ENCODE peak calls at places on chromosomes 5 and 9, in ten cellular contexts. One of them, this sample, is unnamed.

GRCh38 chr9:128807827-128808226 is 10.5 kb upstream of the ENDOG start:
- DNase-seq in HCT116: no peak
- DNase-seq in uterus: no peak
- DNase-seq in dorsolateral prefrontal cortex: no peak
- DNase-seq in fibroblast of villous mesenchyme: no peak
- DNase-seq in fibroblast of lung: no peak
- DNase-seq in brain microvascular endothelial cell: no peak
- DNase-seq in fibroblast of pulmonary artery: no peak
- DNase-seq in CD8-positive, alpha-beta T cell: no peak
- DNase-seq in fibroblast of the aortic adventitia: no peak
- DNase-seq in this sample: no peak

GRCh38 chr5:173789031-173789920 is 98.9 kb upstream of the CPEB4 start:
- DNase-seq in HCT116: peak; percentile 41
- DNase-seq in uterus: no peak
- DNase-seq in dorsolateral prefrontal cortex: no peak
- DNase-seq in fibroblast of villous mesenchyme: peak; percentile 42
- DNase-seq in fibroblast of lung: peak; percentile 92
- DNase-seq in brain microvascular endothelial cell: peak; percentile 83
- DNase-seq in fibroblast of pulmonary artery: peak; percentile 56
- DNase-seq in CD8-positive, alpha-beta T cell: no peak
- DNase-seq in fibroblast of the aortic adventitia: peak; percentile 39
- DNase-seq in this sample: peak; percentile 69

GRCh38 chr5:154708207-154708606 is 47.0 kb upstream of the LARP1 start:
- DNase-seq in HCT116: no peak
- DNase-seq in uterus: no peak
- DNase-seq in dorsolateral prefrontal cortex: no peak
- DNase-seq in fibroblast of villous mesenchyme: no peak
- DNase-seq in fibroblast of lung: no peak
- DNase-seq in brain microvascular endothelial cell: no peak
- DNase-seq in fibroblast of pulmonary artery: no peak
- DNase-seq in CD8-positive, alpha-beta T cell: no peak
- DNase-seq in fibroblast of the aortic adventitia: no peak
- DNase-seq in this sample: no peak

GRCh38 chr9:35490155-35490909 is 421 bp downstream of the RUSC2 start:
- DNase-seq in HCT116: no peak
- DNase-seq in uterus: peak; percentile 62
- DNase-seq in dorsolateral prefrontal cortex: peak; percentile 53
- DNase-seq in fibroblast of villous mesenchyme: no peak
- DNase-seq in fibroblast of lung: no peak
- DNase-seq in brain microvascular endothelial cell: no peak
- DNase-seq in fibroblast of pulmonary artery: no peak
- DNase-seq in CD8-positive, alpha-beta T cell: no peak
- DNase-seq in fibroblast of the aortic adventitia: no peak
- DNase-seq in this sample: no peak

GRCh38 chr5:67344870-67345269 is 148.3 kb upstream of the CD180 start:
- DNase-seq in HCT116: no peak
- DNase-seq in uterus: no peak
- DNase-seq in dorsolateral prefrontal cortex: no peak
- DNase-seq in fibroblast of villous mesenchyme: no peak
- DNase-seq in fibroblast of lung: no peak
- DNase-seq in brain microvascular endothelial cell: no peak
- DNase-seq in fibroblast of pulmonary artery: no peak
- DNase-seq in CD8-positive, alpha-beta T cell: no peak
- DNase-seq in fibroblast of the aortic adventitia: no peak
- DNase-seq in this sample: no peak

GRCh38 chr5:270340-270739 is 1.1 kb upstream of the PDCD6 start:
- DNase-seq in HCT116: no peak
- DNase-seq in uterus: no peak
- DNase-seq in dorsolateral prefrontal cortex: no peak
- DNase-seq in fibroblast of villous mesenchyme: no peak
- DNase-seq in fibroblast of lung: no peak
- DNase-seq in brain microvascular endothelial cell: no peak
- DNase-seq in fibroblast of pulmonary artery: no peak
- DNase-seq in CD8-positive, alpha-beta T cell: no peak
- DNase-seq in fibroblast of the aortic adventitia: no peak
- DNase-seq in this sample: no peak

GRCh38 chr5:174159327-174160247 is 114.1 kb downstream of the NSG2 start:
- DNase-seq in HCT116: peak; percentile 91
- DNase-seq in uterus: no peak
- DNase-seq in dorsolateral prefrontal cortex: no peak
- DNase-seq in fibroblast of villous mesenchyme: peak; percentile 31
- DNase-seq in fibroblast of lung: peak; percentile 83
- DNase-seq in brain microvascular endothelial cell: peak; percentile 14
- DNase-seq in fibroblast of pulmonary artery: no peak
- DNase-seq in CD8-positive, alpha-beta T cell: no peak
- DNase-seq in fibroblast of the aortic adventitia: no peak
- DNase-seq in this sample: no peak

GRCh38 chr9:42852133-42852532 is 668.7 kb downstream of the SPATA31A6 start:
- DNase-seq in HCT116: no peak
- DNase-seq in uterus: no peak
- DNase-seq in dorsolateral prefrontal cortex: peak; percentile 59
- DNase-seq in fibroblast of villous mesenchyme: peak; percentile 2
- DNase-seq in fibroblast of lung: peak; percentile 8
- DNase-seq in brain microvascular endothelial cell: no peak
- DNase-seq in fibroblast of pulmonary artery: peak; percentile 3
- DNase-seq in CD8-positive, alpha-beta T cell: no peak
- DNase-seq in fibroblast of the aortic adventitia: peak; percentile 12
- DNase-seq in this sample: peak; percentile 14

GRCh38 chr5:96024683-96025475 is 63.2 kb upstream of the ELL2 start:
- DNase-seq in HCT116: no peak
- DNase-seq in uterus: no peak
- DNase-seq in dorsolateral prefrontal cortex: no peak
- DNase-seq in fibroblast of villous mesenchyme: no peak
- DNase-seq in fibroblast of lung: no peak
- DNase-seq in brain microvascular endothelial cell: no peak
- DNase-seq in fibroblast of pulmonary artery: no peak
- DNase-seq in CD8-positive, alpha-beta T cell: no peak
- DNase-seq in fibroblast of the aortic adventitia: no peak
- DNase-seq in this sample: no peak

GRCh38 chr9:110293246-110293645 is 36.9 kb upstream of the TXN start:
- DNase-seq in HCT116: no peak
- DNase-seq in uterus: no peak
- DNase-seq in dorsolateral prefrontal cortex: no peak
- DNase-seq in fibroblast of villous mesenchyme: no peak
- DNase-seq in fibroblast of lung: no peak
- DNase-seq in brain microvascular endothelial cell: no peak
- DNase-seq in fibroblast of pulmonary artery: no peak
- DNase-seq in CD8-positive, alpha-beta T cell: no peak
- DNase-seq in fibroblast of the aortic adventitia: no peak
- DNase-seq in this sample: no peak

GRCh38 chr5:154118385-154118784 is 72.1 kb upstream of the GALNT10 start:
- DNase-seq in HCT116: no peak
- DNase-seq in uterus: no peak
- DNase-seq in dorsolateral prefrontal cortex: no peak
- DNase-seq in fibroblast of villous mesenchyme: no peak
- DNase-seq in fibroblast of lung: no peak
- DNase-seq in brain microvascular endothelial cell: no peak
- DNase-seq in fibroblast of pulmonary artery: no peak
- DNase-seq in CD8-positive, alpha-beta T cell: no peak
- DNase-seq in fibroblast of the aortic adventitia: no peak
- DNase-seq in this sample: no peak

GRCh38 chr9:127950513-127951210 is 13.0 kb upstream of the DPM2 start:
- DNase-seq in HCT116: no peak
- DNase-seq in uterus: no peak
- DNase-seq in dorsolateral prefrontal cortex: peak; percentile 94
- DNase-seq in fibroblast of villous mesenchyme: no peak
- DNase-seq in fibroblast of lung: no peak
- DNase-seq in brain microvascular endothelial cell: no peak
- DNase-seq in fibroblast of pulmonary artery: no peak
- DNase-seq in CD8-positive, alpha-beta T cell: no peak
- DNase-seq in fibroblast of the aortic adventitia: no peak
- DNase-seq in this sample: no peak

GRCh38 chr5:148214665-148215064 is 11.8 kb downstream of the SPINK6 start:
- DNase-seq in HCT116: no peak
- DNase-seq in uterus: no peak
- DNase-seq in dorsolateral prefrontal cortex: no peak
- DNase-seq in fibroblast of villous mesenchyme: no peak
- DNase-seq in fibroblast of lung: no peak
- DNase-seq in brain microvascular endothelial cell: no peak
- DNase-seq in fibroblast of pulmonary artery: no peak
- DNase-seq in CD8-positive, alpha-beta T cell: no peak
- DNase-seq in fibroblast of the aortic adventitia: no peak
- DNase-seq in this sample: no peak

GRCh38 chr5:102638316-102638715 is 116.8 kb upstream of the PAM start:
- DNase-seq in HCT116: no peak
- DNase-seq in uterus: no peak
- DNase-seq in dorsolateral prefrontal cortex: no peak
- DNase-seq in fibroblast of villous mesenchyme: no peak
- DNase-seq in fibroblast of lung: peak; percentile 8
- DNase-seq in brain microvascular endothelial cell: no peak
- DNase-seq in fibroblast of pulmonary artery: no peak
- DNase-seq in CD8-positive, alpha-beta T cell: no peak
- DNase-seq in fibroblast of the aortic adventitia: no peak
- DNase-seq in this sample: no peak

GRCh38 chr5:121910036-121910435 is 51.7 kb upstream of the SRFBP1 start:
- DNase-seq in HCT116: no peak
- DNase-seq in uterus: no peak
- DNase-seq in dorsolateral prefrontal cortex: no peak
- DNase-seq in fibroblast of villous mesenchyme: no peak
- DNase-seq in fibroblast of lung: no peak
- DNase-seq in brain microvascular endothelial cell: no peak
- DNase-seq in fibroblast of pulmonary artery: no peak
- DNase-seq in CD8-positive, alpha-beta T cell: no peak
- DNase-seq in fibroblast of the aortic adventitia: no peak
- DNase-seq in this sample: no peak

GRCh38 chr5:83472213-83472507 is 616 bp downstream of the VCAN start:
- DNase-seq in HCT116: no peak
- DNase-seq in uterus: no peak
- DNase-seq in dorsolateral prefrontal cortex: no peak
- DNase-seq in fibroblast of villous mesenchyme: no peak
- DNase-seq in fibroblast of lung: no peak
- DNase-seq in brain microvascular endothelial cell: no peak
- DNase-seq in fibroblast of pulmonary artery: peak; percentile 26
- DNase-seq in CD8-positive, alpha-beta T cell: no peak
- DNase-seq in fibroblast of the aortic adventitia: peak; percentile 26
- DNase-seq in this sample: no peak
- H3K4me3 ChIP-seq in HCT116: peak overlapping the region; percentile 55
- H3K4me3 ChIP-seq in uterus: peak overlapping the region; percentile 46
- H3K4me3 ChIP-seq in dorsolateral prefrontal cortex: peak overlapping the region; percentile 58
- H3K4me3 ChIP-seq in fibroblast of villous mesenchyme: peak overlapping the region; percentile 83
- H3K4me3 ChIP-seq in fibroblast of lung: peak overlapping the region; percentile 75
- H3K4me3 ChIP-seq in brain microvascular endothelial cell: peak overlapping the region; percentile 96
- H3K4me3 ChIP-seq in fibroblast of pulmonary artery: peak overlapping the region; percentile 85
- H3K4me3 ChIP-seq in CD8-positive, alpha-beta T cell: no peak overlapping the region
- H3K4me3 ChIP-seq in fibroblast of the aortic adventitia: peak overlapping the region; percentile 92
- H3K4me3 ChIP-seq in this sample: peak overlapping the region; percentile 50

DNA sequence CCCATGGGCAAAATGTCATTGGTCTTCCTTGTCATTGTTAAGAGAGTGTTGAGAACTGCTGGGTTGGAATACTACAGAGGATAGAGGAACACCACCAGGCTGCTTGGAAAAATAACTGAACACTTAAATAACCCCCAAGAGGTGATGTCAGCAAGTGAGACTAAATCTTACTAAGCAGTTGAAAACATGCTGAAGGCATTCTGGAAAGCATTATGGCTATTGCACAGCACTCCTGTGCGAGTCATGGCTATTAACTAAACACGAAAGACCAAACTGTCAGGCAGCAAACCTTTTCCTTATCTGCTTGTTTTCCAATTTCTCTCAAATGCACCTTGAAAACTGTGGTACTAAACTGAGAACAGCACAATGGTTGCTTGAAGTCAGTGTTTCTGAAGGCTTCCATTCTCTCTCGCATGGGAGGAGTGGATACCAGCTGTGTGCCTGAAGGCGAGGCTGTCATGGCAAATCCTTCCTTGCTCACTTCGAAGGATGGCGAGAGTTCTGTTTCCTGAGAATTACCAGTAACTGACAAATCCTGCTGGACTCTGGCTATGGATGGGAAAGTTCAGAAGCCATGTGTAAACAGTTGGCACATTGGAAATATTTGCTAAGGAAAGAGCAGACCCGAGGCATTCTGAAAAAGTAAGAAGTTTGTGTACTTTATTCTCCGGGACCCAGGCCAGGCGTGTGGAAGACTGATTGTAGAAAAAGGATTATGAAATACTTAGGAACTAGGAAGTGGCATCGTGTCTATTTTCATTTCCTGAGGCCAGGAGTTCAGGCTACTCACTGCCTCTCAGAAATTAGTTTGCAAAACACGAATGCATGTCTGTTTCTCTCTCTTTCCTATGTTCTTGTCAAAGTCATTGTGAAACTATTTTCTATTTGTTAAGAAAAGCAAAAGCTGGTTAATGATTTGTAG is 182.1 kb downstream of the DMRT2 start:
- DNase-seq in HCT116: no peak
- DNase-seq in uterus: peak; percentile 61
- DNase-seq in dorsolateral prefrontal cortex: no peak
- DNase-seq in fibroblast of villous mesenchyme: peak; percentile 76
- DNase-seq in fibroblast of lung: peak; percentile 33
- DNase-seq in brain microvascular endothelial cell: peak; percentile 60
- DNase-seq in fibroblast of pulmonary artery: peak; percentile 81
- DNase-seq in CD8-positive, alpha-beta T cell: no peak
- DNase-seq in fibroblast of the aortic adventitia: peak; percentile 82
- DNase-seq in this sample: no peak
- H3K4me3 ChIP-seq in HCT116: no peak overlapping the region
- H3K4me3 ChIP-seq in uterus: no peak overlapping the region
- H3K4me3 ChIP-seq in dorsolateral prefrontal cortex: no peak overlapping the region
- H3K4me3 ChIP-seq in fibroblast of villous mesenchyme: no peak overlapping the region
- H3K4me3 ChIP-seq in fibroblast of lung: peak overlapping the region; percentile 18
- H3K4me3 ChIP-seq in brain microvascular endothelial cell: no peak overlapping the region
- H3K4me3 ChIP-seq in fibroblast of pulmonary artery: no peak overlapping the region
- H3K4me3 ChIP-seq in CD8-positive, alpha-beta T cell: no peak overlapping the region
- H3K4me3 ChIP-seq in fibroblast of the aortic adventitia: peak overlapping the region; percentile 14
- H3K4me3 ChIP-seq in this sample: no peak overlapping the region

GRCh38 chr9:98043921-98044320 is 12.6 kb upstream of the NANS start:
- DNase-seq in HCT116: no peak
- DNase-seq in uterus: no peak
- DNase-seq in dorsolateral prefrontal cortex: no peak
- DNase-seq in fibroblast of villous mesenchyme: no peak
- DNase-seq in fibroblast of lung: no peak
- DNase-seq in brain microvascular endothelial cell: no peak
- DNase-seq in fibroblast of pulmonary artery: no peak
- DNase-seq in CD8-positive, alpha-beta T cell: no peak
- DNase-seq in fibroblast of the aortic adventitia: no peak
- DNase-seq in this sample: no peak
- H3K4me3 ChIP-seq in HCT116: no peak overlapping the region
- H3K4me3 ChIP-seq in uterus: no peak overlapping the region
- H3K4me3 ChIP-seq in dorsolateral prefrontal cortex: no peak overlapping the region
- H3K4me3 ChIP-seq in fibroblast of villous mesenchyme: no peak overlapping the region
- H3K4me3 ChIP-seq in fibroblast of lung: no peak overlapping the region
- H3K4me3 ChIP-seq in brain microvascular endothelial cell: no peak overlapping the region
- H3K4me3 ChIP-seq in fibroblast of pulmonary artery: no peak overlapping the region
- H3K4me3 ChIP-seq in CD8-positive, alpha-beta T cell: no peak overlapping the region
- H3K4me3 ChIP-seq in fibroblast of the aortic adventitia: no peak overlapping the region
- H3K4me3 ChIP-seq in this sample: no peak overlapping the region

DNA sequence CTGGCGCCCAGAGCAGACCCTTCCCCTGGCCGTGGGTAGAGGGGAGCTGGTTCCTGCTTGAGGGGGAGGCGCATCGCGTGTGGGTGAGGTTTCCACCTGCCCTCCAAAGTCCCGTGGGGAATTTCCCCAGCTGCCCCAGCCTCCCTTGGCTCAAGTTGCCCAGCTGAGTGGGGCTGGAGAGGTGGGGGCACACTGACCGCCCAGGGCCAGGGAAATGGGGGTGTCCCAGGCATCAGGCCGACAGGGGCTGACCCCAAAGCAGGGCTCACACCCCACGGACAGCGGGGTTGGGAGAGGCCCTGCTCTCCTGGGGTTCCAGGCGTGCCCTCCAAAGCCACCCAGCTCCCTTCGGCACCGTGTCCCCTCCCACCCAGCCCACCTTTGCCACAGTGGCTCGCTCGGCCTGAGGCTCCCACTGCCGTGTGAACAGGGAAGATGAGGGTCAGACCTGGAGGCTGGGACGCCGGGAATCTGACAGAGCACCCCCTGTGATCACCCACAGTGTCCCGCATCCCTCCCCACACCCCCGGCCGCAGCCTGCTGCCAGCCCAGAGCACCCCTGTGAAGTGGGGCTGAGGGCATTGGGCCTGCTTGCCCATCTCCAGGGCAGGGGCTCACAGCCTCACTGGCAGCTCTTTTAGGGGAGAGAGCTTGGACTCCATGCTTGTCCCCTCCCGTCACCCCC is 933 bp upstream of the EGFL7 start:
- DNase-seq in HCT116: no peak
- DNase-seq in uterus: no peak
- DNase-seq in dorsolateral prefrontal cortex: no peak
- DNase-seq in fibroblast of villous mesenchyme: no peak
- DNase-seq in fibroblast of lung: no peak
- DNase-seq in brain microvascular endothelial cell: no peak
- DNase-seq in fibroblast of pulmonary artery: no peak
- DNase-seq in CD8-positive, alpha-beta T cell: no peak
- DNase-seq in fibroblast of the aortic adventitia: no peak
- DNase-seq in this sample: no peak
- H3K4me3 ChIP-seq in HCT116: no peak overlapping the region
- H3K4me3 ChIP-seq in uterus: no peak overlapping the region
- H3K4me3 ChIP-seq in dorsolateral prefrontal cortex: no peak overlapping the region
- H3K4me3 ChIP-seq in fibroblast of villous mesenchyme: no peak overlapping the region
- H3K4me3 ChIP-seq in fibroblast of lung: no peak overlapping the region
- H3K4me3 ChIP-seq in brain microvascular endothelial cell: no peak overlapping the region
- H3K4me3 ChIP-seq in fibroblast of pulmonary artery: no peak overlapping the region
- H3K4me3 ChIP-seq in CD8-positive, alpha-beta T cell: no peak overlapping the region
- H3K4me3 ChIP-seq in fibroblast of the aortic adventitia: no peak overlapping the region
- H3K4me3 ChIP-seq in this sample: no peak overlapping the region

This sample was measured in HL-60.